ENCODE peak calls at places on chromosomes 6 and 20, in five cellular contexts. S, L, I, D and Z are unnamed samples.

GRCh38 chr6:111573118-111573883 is 32.4 kb downstream of the TRAF3IP2 start:
- DNase-seq in S (no peak), I (no peak), D (no peak), L (no peak), Z (no peak)

GRCh38 chr20:641516-641913 is 11.5 kb downstream of the SRXN1 start:
- DNase-seq in I (no peak), D (no peak), L (no peak), S (no peak), Z (no peak)

GRCh38 chr20:1968958-1969357 is 24.9 kb downstream of the PDYN start:
- DNase-seq in L (no peak), I (no peak), D (no peak), S (no peak), Z (no peak)

GRCh38 chr6:28789553-28790083 is 134.2 kb downstream of the TRIM27 start:
- DNase-seq in L (no peak), I (no peak), D (no peak), S (peak; percentile 24), Z (no peak)

GRCh38 chr6:14932485-14933178 is 313.2 kb upstream of the JARID2 start:
- DNase-seq in L (no peak), I (no peak), S (no peak), D (no peak), Z (no peak)

GRCh38 chr20:57570145-57570850 is 9.4 kb downstream of the PCK1 start:
- DNase-seq in I (no peak), S (no peak), D (no peak), L (no peak), Z (no peak)

GRCh38 chr6:145713746-145714145 is 21.6 kb downstream of the EPM2A start:
- DNase-seq in I (no peak), S (no peak), L (no peak), D (no peak), Z (no peak)

GRCh38 chr20:10848810-10849370 is 175.1 kb upstream of the JAG1 start:
- DNase-seq in S (peak; percentile 64), D (peak; percentile 47), L (peak; percentile 72), I (no peak), Z (peak; percentile 33)

GRCh38 chr6:126786262-126786661 is 332.2 kb upstream of the RSPO3 start:
- DNase-seq in I (no peak), D (no peak), S (no peak), L (no peak), Z (no peak)

GRCh38 chr6:118743744-118744143 is 92.4 kb upstream of the CEP85L start:
- DNase-seq in D (no peak), S (no peak), L (peak; percentile 51), I (no peak), Z (no peak)

GRCh38 chr20:20371681-20372080 is 3.8 kb downstream of the INSM1 start:
- DNase-seq in I (no peak), D (no peak), S (no peak), L (no peak), Z (no peak)

GRCh38 chr20:20621191-20621590 is 91.3 kb downstream of the RALGAPA2 start:
- DNase-seq in L (no peak), D (no peak), I (no peak), S (no peak), Z (no peak)

GRCh38 chr20:59753836-59754235 is 149.5 kb downstream of the PHACTR3 start:
- DNase-seq in L (no peak), S (no peak), I (no peak), D (no peak), Z (no peak)

GRCh38 chr20:59752704-59753460 is 148.5 kb downstream of the PHACTR3 start:
- DNase-seq in S (no peak), I (no peak), L (no peak), D (no peak), Z (no peak)

GRCh38 chr20:59752101-59752586 is 147.8 kb downstream of the PHACTR3 start:
- DNase-seq in L (no peak), S (no peak), I (no peak), D (no peak), Z (peak; percentile 84)

GRCh38 chr20:59756241-59756640 is 151.9 kb downstream of the PHACTR3 start:
- DNase-seq in L (no peak), D (no peak), I (no peak), S (no peak), Z (no peak)

DNA sequence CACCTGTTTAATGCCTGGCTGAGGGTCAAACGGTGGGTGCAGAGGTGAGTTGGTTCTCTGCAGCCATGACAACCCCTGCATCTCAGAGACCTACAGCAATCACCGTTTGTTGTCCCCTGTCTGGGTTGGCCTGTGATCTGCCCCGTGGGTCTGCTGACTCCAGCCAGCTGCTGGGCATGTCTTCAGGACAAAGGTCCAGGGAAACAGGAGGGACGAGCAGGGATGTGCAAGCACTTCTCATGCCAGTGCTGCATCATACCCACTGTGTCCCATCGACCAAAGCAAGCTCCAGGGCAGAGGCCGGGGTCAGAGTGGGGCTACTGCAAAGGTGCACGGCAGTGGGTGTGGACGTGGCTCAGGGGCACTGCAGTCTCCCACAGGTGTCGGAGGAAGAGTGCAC is 150.2 kb downstream of the PHACTR3 start:
- DNase-seq in L (no peak), D (no peak), S (no peak), I (no peak), Z (no peak)
- H3K9me3 ChIP-seq in L (peaks cover 6% of the 10 kb centered on the region), D (no peaks in the 10 kb centered on the region), S (no peaks in the 10 kb centered on the region), I (no peaks in the 10 kb centered on the region), Z (no peaks in the 10 kb centered on the region)

DNA sequence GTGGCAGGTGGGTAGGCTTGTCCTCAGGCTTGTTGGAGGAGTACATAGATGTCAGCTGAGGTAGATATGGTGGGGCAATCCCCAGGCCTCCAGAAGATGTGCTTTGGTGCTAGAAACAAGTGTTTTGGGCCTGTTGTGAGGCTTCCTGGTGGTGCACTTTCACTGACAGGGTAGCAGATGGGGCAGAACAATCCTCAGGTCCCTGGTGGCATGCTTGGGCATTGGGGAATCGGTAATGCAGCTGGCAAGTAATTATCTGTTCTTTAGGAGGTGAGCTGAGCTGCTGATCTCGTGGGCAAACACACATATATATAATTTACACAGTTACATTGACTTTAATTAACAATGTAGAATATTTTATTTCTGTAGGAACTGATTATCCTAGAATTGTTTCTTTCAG is 458.7 kb downstream of the BMP2 start:
- DNase-seq in S (no peak), D (no peak), L (no peak), I (no peak), Z (no peak)
- H3K9me3 ChIP-seq in S (no peaks in the 10 kb centered on the region), D (no peaks in the 10 kb centered on the region), L (peaks cover 5% of the 10 kb centered on the region), I (no peaks in the 10 kb centered on the region), Z (no peaks in the 10 kb centered on the region)

GRCh38 chr6:76275746-76276145 is 203.3 kb upstream of the IMPG1 start:
- DNase-seq in D (no peak), S (no peak), I (no peak), L (no peak), Z (no peak)
- H3K9me3 ChIP-seq in D (no peaks in the 10 kb centered on the region), S (no peaks in the 10 kb centered on the region), I (peaks cover 10% of the 10 kb centered on the region), L (peaks cover 17% of the 10 kb centered on the region), Z (no peaks in the 10 kb centered on the region)

DNA sequence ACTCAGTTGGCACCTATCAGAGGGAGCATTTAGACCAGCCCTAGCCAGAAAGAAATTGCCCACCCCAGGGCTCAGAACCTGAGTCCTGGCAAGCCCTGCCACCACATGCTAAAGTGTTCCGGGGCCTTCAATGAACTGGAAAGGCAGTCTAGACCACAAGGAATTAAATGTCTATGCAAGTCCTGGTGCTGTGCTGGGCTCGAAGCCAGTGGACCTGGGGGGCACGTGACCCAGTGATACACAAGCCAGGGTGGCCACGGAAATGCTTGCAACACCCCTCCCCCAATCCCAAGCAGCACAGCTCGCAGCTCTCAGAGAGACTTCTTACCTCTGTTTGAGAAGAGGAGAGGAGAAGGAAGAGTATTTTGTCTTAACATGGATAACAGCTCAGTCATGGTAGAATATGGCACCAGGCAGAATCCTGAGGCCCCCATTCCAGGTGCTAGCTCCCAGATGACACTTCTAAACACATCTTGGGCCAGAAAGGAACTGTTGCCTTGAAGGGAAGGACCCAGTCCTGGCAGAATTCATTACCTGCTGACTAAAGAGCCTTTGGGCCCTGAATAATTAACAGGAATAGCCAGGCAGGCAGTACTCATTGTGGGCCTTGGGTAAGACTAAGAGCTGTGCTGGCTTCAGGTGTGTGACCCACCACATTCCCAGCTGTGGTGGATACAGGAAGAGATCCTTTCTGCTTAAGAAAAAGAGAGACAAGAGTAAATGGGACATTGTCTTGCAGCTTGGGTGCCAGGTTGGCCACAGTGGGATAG is 111.3 kb downstream of the BTBD9 start:
- DNase-seq in S (no peak), D (no peak), L (no peak), I (no peak), Z (no peak)
- H3K9me3 ChIP-seq in S (no peaks in the 10 kb centered on the region), D (peaks cover 36% of the 10 kb centered on the region), L (peaks cover 8% of the 10 kb centered on the region), I (peaks cover 14% of the 10 kb centered on the region), Z (peaks cover 9% of the 10 kb centered on the region)

GRCh38 chr6:83970582-83970981 is 63.0 kb upstream of the MRAP2 start:
- DNase-seq in L (no peak), D (no peak), I (no peak), S (no peak), Z (no peak)
- H3K9me3 ChIP-seq in L (peaks cover 3% of the 10 kb centered on the region), D (peaks cover 19% of the 10 kb centered on the region), I (peaks cover 14% of the 10 kb centered on the region), S (no peaks in the 10 kb centered on the region), Z (peaks cover 15% of the 10 kb centered on the region)

DNA sequence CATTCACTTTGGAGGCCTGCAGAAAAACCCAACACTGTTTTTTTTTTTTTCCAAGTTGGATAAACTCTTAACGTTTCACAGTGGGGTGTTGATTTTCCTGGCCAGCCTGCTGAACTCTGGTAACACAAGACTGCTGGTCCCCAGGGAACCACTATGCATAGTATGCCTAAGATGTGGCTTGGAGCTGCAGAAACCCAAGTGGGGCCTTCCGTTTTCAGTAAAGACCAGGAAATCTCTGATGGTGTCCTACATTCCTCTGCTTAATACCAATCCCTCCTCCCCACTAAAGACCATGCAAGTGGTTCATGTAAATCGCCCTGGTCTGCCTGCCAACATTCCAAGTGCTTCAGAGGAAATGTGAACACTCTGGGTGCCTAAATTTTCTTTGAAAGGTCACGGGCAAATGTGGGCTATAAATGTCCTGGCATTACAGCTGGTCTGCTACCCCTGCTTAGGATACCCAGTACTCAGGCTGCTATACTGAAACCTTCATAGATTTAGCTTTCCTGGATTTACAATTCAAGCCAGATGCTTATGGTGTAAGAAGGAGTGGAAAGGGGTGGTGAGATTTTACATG is 615.4 kb downstream of the MAFB start:
- DNase-seq in I (no peak), S (no peak), D (peak; percentile 97), L (no peak), Z (no peak)
- H3K9me3 ChIP-seq in I (peaks cover under 1% of the 10 kb centered on the region), S (no peaks in the 10 kb centered on the region), D (peaks cover 30% of the 10 kb centered on the region), L (no peaks in the 10 kb centered on the region), Z (no peaks in the 10 kb centered on the region)

GRCh38 chr6:167676666-167677421 is 149.9 kb upstream of the AFDN start:
- DNase-seq in L (no peak), S (peak; percentile 75), I (no peak), D (no peak), Z (peak; percentile 62)

GRCh38 chr6:167671977-167672687 is 154.6 kb upstream of the AFDN start:
- DNase-seq in I (no peak), L (no peak), D (no peak), S (no peak), Z (no peak)

GRCh38 chr6:167672738-167673137 is 154.0 kb upstream of the AFDN start:
- DNase-seq in L (no peak), S (no peak), I (no peak), D (no peak), Z (no peak)

GRCh38 chr6:167676000-167676665 is 150.6 kb upstream of the AFDN start:
- DNase-seq in L (no peak), D (no peak), I (peak; percentile 72), S (peak; percentile 87), Z (no peak)

DNA sequence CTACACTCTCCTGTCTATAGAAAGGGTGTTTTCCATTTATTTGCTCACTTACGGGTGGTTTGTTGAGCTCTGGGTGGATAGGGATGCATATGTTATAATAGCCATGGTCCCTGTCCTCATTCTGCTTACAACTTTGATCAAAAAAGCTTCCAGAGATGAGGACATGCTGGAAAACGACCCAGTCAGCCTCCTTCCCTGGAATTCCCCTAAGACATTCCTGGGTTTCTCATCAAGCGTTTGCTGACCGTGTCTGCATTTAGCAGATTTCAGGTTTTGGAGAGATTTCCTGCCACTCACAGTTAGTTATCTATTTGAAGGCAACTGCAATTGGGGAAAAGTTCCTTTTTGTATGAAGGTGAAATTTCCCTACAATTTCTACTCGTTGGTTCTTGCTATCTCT is 152.8 kb upstream of the AFDN start:
- DNase-seq in S (no peak), D (no peak), L (no peak), I (no peak), Z (no peak)
- H3K9me3 ChIP-seq in S (no peaks in the 10 kb centered on the region), D (peaks cover 17% of the 10 kb centered on the region), L (peaks cover 90% of the 10 kb centered on the region), I (no peaks in the 10 kb centered on the region), Z (no peaks in the 10 kb centered on the region)